ENCODE peak calls at places on chromosomes 7 and 10, in seven cellular contexts. One of them, this sample, is unnamed.

GRCh38 chr7:87797798-87798403 is 78.3 kb downstream of the SLC25A40 start:
- DNase-seq in HCT116: peak; percentile 35
- DNase-seq in GM12878: peak; percentile 45
- DNase-seq in SK-N-SH: peak; percentile 47
- DNase-seq in HepG2: peak; percentile 48
- DNase-seq in K562: peak; percentile 52
- DNase-seq in H1: no peak
- DNase-seq in this sample: peak; percentile 58

GRCh38 chr10:50624866-50625491 is 1.2 kb upstream of the SGMS1 start:
- DNase-seq in HCT116: peak; percentile 41
- DNase-seq in GM12878: no peak
- DNase-seq in SK-N-SH: peak; percentile 91
- DNase-seq in HepG2: peak; percentile 81
- DNase-seq in K562: peak; percentile 91
- DNase-seq in H1: no peak
- DNase-seq in this sample: no peak

GRCh38 chr7:114653391-114654088 is 238.9 kb downstream of the FOXP2 start:
- DNase-seq in HCT116: no peak
- DNase-seq in GM12878: no peak
- DNase-seq in SK-N-SH: no peak
- DNase-seq in HepG2: no peak
- DNase-seq in K562: no peak
- DNase-seq in H1: no peak
- DNase-seq in this sample: no peak

GRCh38 chr7:134022512-134022911 is 104.6 kb upstream of the LRGUK start:
- DNase-seq in HCT116: no peak
- DNase-seq in GM12878: no peak
- DNase-seq in SK-N-SH: no peak
- DNase-seq in HepG2: no peak
- DNase-seq in K562: no peak
- DNase-seq in H1: no peak
- DNase-seq in this sample: no peak

GRCh38 chr10:69089638-69090599 is 2.0 kb downstream of the SRGN start:
- DNase-seq in HCT116: no peak
- DNase-seq in GM12878: peak; percentile 65
- DNase-seq in SK-N-SH: no peak
- DNase-seq in HepG2: no peak
- DNase-seq in K562: peak; percentile 67
- DNase-seq in H1: no peak
- DNase-seq in this sample: no peak

GRCh38 chr7:114158275-114158674 is 239.5 kb upstream of the PPP1R3A start:
- DNase-seq in HCT116: no peak
- DNase-seq in GM12878: no peak
- DNase-seq in SK-N-SH: no peak
- DNase-seq in HepG2: no peak
- DNase-seq in K562: no peak
- DNase-seq in H1: no peak
- DNase-seq in this sample: no peak

GRCh38 chr7:128115326-128115820 is 84.1 kb upstream of the LRRC4 start:
- DNase-seq in HCT116: no peak
- DNase-seq in GM12878: no peak
- DNase-seq in SK-N-SH: no peak
- DNase-seq in HepG2: no peak
- DNase-seq in K562: no peak
- DNase-seq in H1: peak; percentile 40
- DNase-seq in this sample: no peak

GRCh38 chr7:18496336-18496700 is 769 bp downstream of the HDAC9 start:
- DNase-seq in HCT116: no peak
- DNase-seq in GM12878: no peak
- DNase-seq in SK-N-SH: no peak
- DNase-seq in HepG2: no peak
- DNase-seq in K562: no peak
- DNase-seq in H1: no peak
- DNase-seq in this sample: no peak

GRCh38 chr10:122078965-122079401 is 90.0 kb downstream of the TACC2 start:
- DNase-seq in HCT116: no peak
- DNase-seq in GM12878: no peak
- DNase-seq in SK-N-SH: no peak
- DNase-seq in HepG2: no peak
- DNase-seq in K562: no peak
- DNase-seq in H1: no peak
- DNase-seq in this sample: no peak

GRCh38 chr7:122674502-122674901 is 24.4 kb downstream of the RNF133 start:
- DNase-seq in HCT116: no peak
- DNase-seq in GM12878: no peak
- DNase-seq in SK-N-SH: no peak
- DNase-seq in HepG2: no peak
- DNase-seq in K562: no peak
- DNase-seq in H1: no peak
- DNase-seq in this sample: no peak

GRCh38 chr7:141242568-141242967 is 168.7 kb downstream of the TMEM178B start:
- DNase-seq in HCT116: no peak
- DNase-seq in GM12878: no peak
- DNase-seq in SK-N-SH: no peak
- DNase-seq in HepG2: no peak
- DNase-seq in K562: no peak
- DNase-seq in H1: no peak
- DNase-seq in this sample: no peak

GRCh38 chr7:151109094-151110048 is 23.1 kb downstream of the AGAP3 start:
- DNase-seq in HCT116: no peak
- DNase-seq in GM12878: no peak
- DNase-seq in SK-N-SH: no peak
- DNase-seq in HepG2: no peak
- DNase-seq in K562: peak; percentile 80
- DNase-seq in H1: no peak
- DNase-seq in this sample: no peak

GRCh38 chr10:123109466-123109865 is 26.3 kb upstream of the HMX3 start:
- DNase-seq in HCT116: no peak
- DNase-seq in GM12878: no peak
- DNase-seq in SK-N-SH: no peak
- DNase-seq in HepG2: no peak
- DNase-seq in K562: no peak
- DNase-seq in H1: no peak
- DNase-seq in this sample: no peak

GRCh38 chr7:112383671-112384417 is 66.4 kb upstream of the IFRD1 start:
- DNase-seq in HCT116: no peak
- DNase-seq in GM12878: no peak
- DNase-seq in SK-N-SH: no peak
- DNase-seq in HepG2: no peak
- DNase-seq in K562: peak; percentile 61
- DNase-seq in H1: no peak
- DNase-seq in this sample: peak; percentile 18

GRCh38 chr7:23410446-23411183 is 59.7 kb downstream of the IGF2BP3 start:
- DNase-seq in HCT116: no peak
- DNase-seq in GM12878: peak; percentile 89
- DNase-seq in SK-N-SH: no peak
- DNase-seq in HepG2: no peak
- DNase-seq in K562: no peak
- DNase-seq in H1: no peak
- DNase-seq in this sample: no peak

GRCh38 chr10:76055466-76055865 is 624.0 kb downstream of the LRMDA start:
- DNase-seq in HCT116: no peak
- DNase-seq in GM12878: no peak
- DNase-seq in SK-N-SH: no peak
- DNase-seq in HepG2: no peak
- DNase-seq in K562: no peak
- DNase-seq in H1: no peak
- DNase-seq in this sample: no peak

GRCh38 chr7:44534501-44534900 is 6.6 kb downstream of the NPC1L1 start:
- DNase-seq in HCT116: peak; percentile 43
- DNase-seq in GM12878: no peak
- DNase-seq in SK-N-SH: peak; percentile 89
- DNase-seq in HepG2: peak; percentile 54
- DNase-seq in K562: peak; percentile 80
- DNase-seq in H1: peak; percentile 85
- DNase-seq in this sample: peak; percentile 18

GRCh38 chr10:75076387-75076786 is 35.1 kb upstream of the SAMD8 start:
- DNase-seq in HCT116: no peak
- DNase-seq in GM12878: no peak
- DNase-seq in SK-N-SH: no peak
- DNase-seq in HepG2: no peak
- DNase-seq in K562: no peak
- DNase-seq in H1: no peak
- DNase-seq in this sample: no peak

GRCh38 chr10:70306168-70306705 is 22.4 kb upstream of the NPFFR1 start:
- DNase-seq in HCT116: no peak
- DNase-seq in GM12878: no peak
- DNase-seq in SK-N-SH: no peak
- DNase-seq in HepG2: no peak
- DNase-seq in K562: no peak
- DNase-seq in H1: no peak
- DNase-seq in this sample: no peak

GRCh38 chr7:111076205-111076604 is 14.7 kb upstream of the LRRN3 start:
- DNase-seq in HCT116: peak; percentile 10
- DNase-seq in GM12878: no peak
- DNase-seq in SK-N-SH: no peak
- DNase-seq in HepG2: no peak
- DNase-seq in K562: peak; percentile 15
- DNase-seq in H1: no peak
- DNase-seq in this sample: no peak

GRCh38 chr7:22555476-22555875 is 55.5 kb upstream of the STEAP1B start:
- DNase-seq in HCT116: no peak
- DNase-seq in GM12878: no peak
- DNase-seq in SK-N-SH: no peak
- DNase-seq in HepG2: no peak
- DNase-seq in K562: no peak
- DNase-seq in H1: peak; percentile 37
- DNase-seq in this sample: no peak

GRCh38 chr10:6046458-6047325 is 15.5 kb downstream of the IL2RA start:
- DNase-seq in HCT116: no peak
- DNase-seq in GM12878: no peak
- DNase-seq in SK-N-SH: no peak
- DNase-seq in HepG2: no peak
- DNase-seq in K562: no peak
- DNase-seq in H1: peak; percentile 34
- DNase-seq in this sample: no peak

GRCh38 chr7:139827042-139827441 is 2.0 kb upstream of the TBXAS1 start:
- DNase-seq in HCT116: peak; percentile 7
- DNase-seq in GM12878: no peak
- DNase-seq in SK-N-SH: no peak
- DNase-seq in HepG2: no peak
- DNase-seq in K562: peak; percentile 30
- DNase-seq in H1: no peak
- DNase-seq in this sample: no peak

GRCh38 chr10:10222288-10222945 is 795.3 kb upstream of the CELF2 start:
- DNase-seq in HCT116: no peak
- DNase-seq in GM12878: no peak
- DNase-seq in SK-N-SH: no peak
- DNase-seq in HepG2: no peak
- DNase-seq in K562: no peak
- DNase-seq in H1: no peak
- DNase-seq in this sample: no peak

GRCh38 chr10:103281753-103282152 is 4.8 kb downstream of the INA start:
- DNase-seq in HCT116: no peak
- DNase-seq in GM12878: no peak
- DNase-seq in SK-N-SH: peak; percentile 45
- DNase-seq in HepG2: no peak
- DNase-seq in K562: peak; percentile 27
- DNase-seq in H1: peak; percentile 82
- DNase-seq in this sample: no peak

GRCh38 chr10:33542747-33543505 is 208.5 kb upstream of the NRP1 start:
- DNase-seq in HCT116: no peak
- DNase-seq in GM12878: no peak
- DNase-seq in SK-N-SH: no peak
- DNase-seq in HepG2: no peak
- DNase-seq in K562: no peak
- DNase-seq in H1: no peak
- DNase-seq in this sample: no peak

GRCh38 chr10:114245128-114245791 is 6.2 kb downstream of the VWA2 start:
- DNase-seq in HCT116: no peak
- DNase-seq in GM12878: no peak
- DNase-seq in SK-N-SH: no peak
- DNase-seq in HepG2: no peak
- DNase-seq in K562: no peak
- DNase-seq in H1: no peak
- DNase-seq in this sample: no peak

GRCh38 chr7:142557971-142558582 is 191.2 kb upstream of the PRSS1 start:
- DNase-seq in HCT116: peak; percentile 51
- DNase-seq in GM12878: no peak
- DNase-seq in SK-N-SH: peak; percentile 51
- DNase-seq in HepG2: peak; percentile 22
- DNase-seq in K562: peak; percentile 74
- DNase-seq in H1: peak; percentile 82
- DNase-seq in this sample: no peak

GRCh38 chr7:98418271-98418635 is 17.4 kb upstream of the BAIAP2L1 start:
- DNase-seq in HCT116: peak; percentile 47
- DNase-seq in GM12878: no peak
- DNase-seq in SK-N-SH: no peak
- DNase-seq in HepG2: peak; percentile 44
- DNase-seq in K562: no peak
- DNase-seq in H1: no peak
- DNase-seq in this sample: no peak

DNA sequence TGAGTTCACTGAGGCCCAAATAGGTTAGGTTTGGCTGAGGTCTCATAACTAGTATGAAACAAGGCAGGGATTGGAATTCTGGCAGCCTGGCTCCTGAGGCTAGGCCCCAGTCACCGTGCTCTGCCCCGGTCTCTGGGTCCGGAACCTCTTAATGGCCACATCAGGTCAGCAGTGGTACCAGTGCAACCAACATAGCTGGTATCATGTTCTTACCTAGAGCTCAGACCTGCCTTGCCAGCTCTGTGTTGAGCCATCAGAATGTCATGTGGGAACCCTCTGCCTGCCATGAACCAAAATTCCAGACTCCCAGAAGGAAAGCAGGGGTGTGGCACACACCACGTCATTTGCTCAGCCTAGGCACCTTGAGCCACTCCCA is 56.5 kb downstream of the ZNF467 start:
- DNase-seq in HCT116: no peak
- DNase-seq in GM12878: no peak
- DNase-seq in SK-N-SH: no peak
- DNase-seq in HepG2: no peak
- DNase-seq in K562: no peak
- DNase-seq in H1: peak; percentile 22
- DNase-seq in this sample: no peak
- TF ChIP-seq SIN3A in HCT116: no peak
- TF ChIP-seq SIN3A in GM12878: no peak
- TF ChIP-seq SIN3A in SK-N-SH: no peak
- TF ChIP-seq SIN3A in HepG2: no peak
- TF ChIP-seq SIN3A in K562: no peak
- TF ChIP-seq SIN3A in H1: no peak
- TF ChIP-seq SIN3A in this sample: no peak

GRCh38 chr10:100037758-100038315 is 28.1 kb upstream of the DNMBP start:
- DNase-seq in HCT116: no peak
- DNase-seq in GM12878: no peak
- DNase-seq in SK-N-SH: no peak
- DNase-seq in HepG2: no peak
- DNase-seq in K562: no peak
- DNase-seq in H1: no peak
- DNase-seq in this sample: no peak
- TF ChIP-seq SIN3A in HCT116: no peak
- TF ChIP-seq SIN3A in GM12878: no peak
- TF ChIP-seq SIN3A in SK-N-SH: no peak
- TF ChIP-seq SIN3A in HepG2: no peak
- TF ChIP-seq SIN3A in K562: no peak
- TF ChIP-seq SIN3A in H1: no peak
- TF ChIP-seq SIN3A in this sample: no peak

GRCh38 chr10:111076682-111077661 is at the start of gene ADRA2A:
- DNase-seq in HCT116: no peak
- DNase-seq in GM12878: no peak
- DNase-seq in SK-N-SH: peak; percentile 84
- DNase-seq in HepG2: no peak
- DNase-seq in K562: no peak
- DNase-seq in H1: peak; percentile 79
- DNase-seq in this sample: no peak
- TF ChIP-seq SIN3A in HCT116: no peak
- TF ChIP-seq SIN3A in GM12878: no peak
- TF ChIP-seq SIN3A in SK-N-SH: no peak
- TF ChIP-seq SIN3A in HepG2: no peak
- TF ChIP-seq SIN3A in K562: no peak
- TF ChIP-seq SIN3A in H1: no peak
- TF ChIP-seq SIN3A in this sample: no peak

GRCh38 chr7:73532224-73532623 is 10.1 kb upstream of the BAZ1B start:
- DNase-seq in HCT116: no peak
- DNase-seq in GM12878: no peak
- DNase-seq in SK-N-SH: no peak
- DNase-seq in HepG2: no peak
- DNase-seq in K562: no peak
- DNase-seq in H1: no peak
- DNase-seq in this sample: no peak
- TF ChIP-seq SIN3A in HCT116: no peak
- TF ChIP-seq SIN3A in GM12878: no peak
- TF ChIP-seq SIN3A in SK-N-SH: no peak
- TF ChIP-seq SIN3A in HepG2: no peak
- TF ChIP-seq SIN3A in K562: no peak
- TF ChIP-seq SIN3A in H1: no peak
- TF ChIP-seq SIN3A in this sample: no peak

This sample was measured in Panc1.